ENCODE peak calls at places on chromosome 12, in four cellular contexts. One of them, this sample, is unnamed.

GRCh38 chr12:40099423-40099853 is 6.4 kb downstream of the SLC2A13 start:
- DNase-seq in IMR-90: no peak
- DNase-seq in H1: no peak
- DNase-seq in H9: no peak
- DNase-seq in this sample: no peak

GRCh38 chr12:663293-663871 is at the start of gene NINJ2:
- DNase-seq in H1: no peak
- DNase-seq in H9: no peak
- DNase-seq in IMR-90: no peak
- DNase-seq in this sample: no peak

GRCh38 chr12:52057614-52057939 is 6.3 kb downstream of the NR4A1 start:
- DNase-seq in IMR-90: no peak
- DNase-seq in H1: no peak
- DNase-seq in H9: no peak
- DNase-seq in this sample: no peak

GRCh38 chr12:115972241-115972640 is 305.3 kb downstream of the MED13L start:
- DNase-seq in H9: no peak
- DNase-seq in IMR-90: no peak
- DNase-seq in H1: no peak
- DNase-seq in this sample: no peak

GRCh38 chr12:104478396-104479140 is 21.8 kb downstream of the CHST11 start:
- DNase-seq in IMR-90: no peak
- DNase-seq in H9: no peak
- DNase-seq in H1: no peak
- DNase-seq in this sample: no peak

GRCh38 chr12:104055686-104056388 is 5.8 kb upstream of the GLT8D2 start:
- DNase-seq in IMR-90: peak; percentile 47
- DNase-seq in H1: no peak
- DNase-seq in H9: no peak
- DNase-seq in this sample: peak; percentile 73

GRCh38 chr12:109386079-109386473 is 38.4 kb downstream of the MYO1H start:
- DNase-seq in IMR-90: no peak
- DNase-seq in H1: no peak
- DNase-seq in H9: no peak
- DNase-seq in this sample: no peak

GRCh38 chr12:52636592-52637258 is 15.3 kb downstream of the KRT2 start:
- DNase-seq in H9: no peak
- DNase-seq in H1: peak; percentile 30
- DNase-seq in IMR-90: no peak
- DNase-seq in this sample: peak; percentile 22

GRCh38 chr12:94039914-94040313 is 108.5 kb upstream of the PLXNC1 start:
- DNase-seq in H1: no peak
- DNase-seq in IMR-90: peak; percentile 26
- DNase-seq in H9: no peak
- DNase-seq in this sample: no peak

GRCh38 chr12:90909069-90909676 is 45.8 kb downstream of the CCER1 start:
- DNase-seq in IMR-90: peak; percentile 67
- DNase-seq in H1: peak; percentile 46
- DNase-seq in H9: peak; percentile 37
- DNase-seq in this sample: peak; percentile 61

GRCh38 chr12:102172436-102172835 is 25.2 kb downstream of the PMCH start:
- DNase-seq in H9: no peak
- DNase-seq in IMR-90: peak; percentile 64
- DNase-seq in H1: no peak
- DNase-seq in this sample: no peak

GRCh38 chr12:89884365-89884915 is 175.8 kb upstream of the ATP2B1 start:
- DNase-seq in H1: no peak
- DNase-seq in H9: no peak
- DNase-seq in IMR-90: peak; percentile 11
- DNase-seq in this sample: no peak

GRCh38 chr12:49632986-49633702 is 9.8 kb downstream of the PRPF40B start:
- DNase-seq in H9: no peak
- DNase-seq in IMR-90: no peak
- DNase-seq in H1: no peak
- DNase-seq in this sample: no peak

GRCh38 chr12:100576311-100577036 is 3.0 kb downstream of the GAS2L3 start:
- DNase-seq in IMR-90: peak; percentile 95
- DNase-seq in H9: no peak
- DNase-seq in H1: no peak
- DNase-seq in this sample: no peak

GRCh38 chr12:70400124-70400523 is 34.0 kb downstream of the KCNMB4 start:
- DNase-seq in H9: no peak
- DNase-seq in H1: no peak
- DNase-seq in IMR-90: no peak
- DNase-seq in this sample: no peak

GRCh38 chr12:61301817-61302216 is 958.4 kb upstream of the USP15 start:
- DNase-seq in H9: no peak
- DNase-seq in H1: no peak
- DNase-seq in IMR-90: no peak
- DNase-seq in this sample: no peak

GRCh38 chr12:80778005-80778541 is 61.4 kb downstream of the MYF5 start:
- DNase-seq in H1: no peak
- DNase-seq in IMR-90: peak; percentile 94
- DNase-seq in H9: no peak
- DNase-seq in this sample: no peak

GRCh38 chr12:48958049-48958388 is 732 bp upstream of the ARF3 start:
- DNase-seq in IMR-90: no peak
- DNase-seq in H9: no peak
- DNase-seq in H1: no peak
- DNase-seq in this sample: no peak

GRCh38 chr12:106136263-106136662 is 2.5 kb downstream of the NUAK1 start:
- DNase-seq in IMR-90: peak; percentile 83
- DNase-seq in H9: peak; percentile 89
- DNase-seq in H1: peak; percentile 96
- DNase-seq in this sample: peak; percentile 92

GRCh38 chr12:119183942-119184695 is 5.4 kb downstream of the HSPB8 start:
- DNase-seq in H9: no peak
- DNase-seq in H1: no peak
- DNase-seq in IMR-90: no peak
- DNase-seq in this sample: no peak

GRCh38 chr12:52988933-52989332 is 17.3 kb upstream of the EIF4B start:
- DNase-seq in H9: no peak
- DNase-seq in IMR-90: no peak
- DNase-seq in H1: no peak
- DNase-seq in this sample: no peak

GRCh38 chr12:124520258-124520657 is 47.2 kb downstream of the NCOR2 start:
- DNase-seq in H9: no peak
- DNase-seq in IMR-90: peak; percentile 29
- DNase-seq in H1: no peak
- DNase-seq in this sample: no peak

GRCh38 chr12:6607751-6608591 is 792 bp upstream of the CHD4 start:
- DNase-seq in H9: peak; percentile 70
- DNase-seq in IMR-90: peak; percentile 25
- DNase-seq in H1: no peak
- DNase-seq in this sample: peak; percentile 70

GRCh38 chr12:78818487-78818886 is 46.1 kb upstream of the SYT1 start:
- DNase-seq in H9: peak; percentile 64
- DNase-seq in H1: no peak
- DNase-seq in IMR-90: no peak
- DNase-seq in this sample: peak; percentile 47

GRCh38 chr12:13257356-13257875 is 60.9 kb downstream of the EMP1 start:
- DNase-seq in IMR-90: no peak
- DNase-seq in H1: no peak
- DNase-seq in H9: no peak
- DNase-seq in this sample: no peak

GRCh38 chr12:13258717-13259119 is 62.2 kb downstream of the EMP1 start:
- DNase-seq in H9: no peak
- DNase-seq in H1: no peak
- DNase-seq in IMR-90: no peak
- DNase-seq in this sample: peak; percentile 88

GRCh38 chr12:13256705-13257045 is 60.1 kb downstream of the EMP1 start:
- DNase-seq in H1: no peak
- DNase-seq in IMR-90: no peak
- DNase-seq in H9: no peak
- DNase-seq in this sample: no peak

GRCh38 chr12:13255792-13256704 is 59.5 kb downstream of the EMP1 start:
- DNase-seq in H1: peak; percentile 99
- DNase-seq in IMR-90: peak; percentile 92
- DNase-seq in H9: peak; percentile 99
- DNase-seq in this sample: peak; percentile 98

DNA sequence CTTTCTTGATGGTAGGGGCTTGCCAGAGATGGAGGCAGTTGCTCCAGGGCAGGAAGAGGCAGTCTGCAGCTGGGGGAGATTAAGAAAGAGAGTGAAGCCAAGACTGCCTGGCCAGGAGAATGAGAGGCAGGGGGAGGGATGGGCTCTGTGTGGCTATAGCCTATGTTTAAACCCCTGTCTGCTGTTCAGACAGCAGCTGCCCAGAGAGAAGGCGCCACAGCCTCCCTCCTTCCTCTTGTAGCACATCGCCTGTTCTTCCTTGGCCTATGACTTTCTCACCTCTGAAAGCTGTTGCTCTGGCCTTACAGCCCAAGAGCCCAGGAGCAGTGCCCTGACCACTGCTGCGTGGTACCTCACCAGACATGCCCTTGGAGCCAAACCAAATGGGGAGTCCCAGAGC is 61.7 kb downstream of the EMP1 start:
- DNase-seq in H1: no peak
- DNase-seq in H9: no peak
- DNase-seq in IMR-90: no peak
- DNase-seq in this sample: peak; percentile 89
- H2BK5ac ChIP-seq in H1: peak overlapping the region; percentile 58
- H2BK5ac ChIP-seq in H9: no peak overlapping the region
- H2BK5ac ChIP-seq in IMR-90: no peak overlapping the region
- H2BK5ac ChIP-seq in this sample: peak overlapping the region; percentile 99

GRCh38 chr12:31517994-31518393 is 72.9 kb downstream of the DENND5B start:
- DNase-seq in H1: no peak
- DNase-seq in IMR-90: peak; percentile 60
- DNase-seq in H9: no peak
- DNase-seq in this sample: peak; percentile 45

GRCh38 chr12:31518680-31519227 is 72.2 kb downstream of the DENND5B start:
- DNase-seq in IMR-90: peak; percentile 100
- DNase-seq in H1: no peak
- DNase-seq in H9: peak; percentile 63
- DNase-seq in this sample: peak; percentile 95

GRCh38 chr12:31519525-31519924 is 71.4 kb downstream of the DENND5B start:
- DNase-seq in H1: no peak
- DNase-seq in H9: no peak
- DNase-seq in IMR-90: no peak
- DNase-seq in this sample: no peak

GRCh38 chr12:31516702-31517101 is 74.2 kb downstream of the DENND5B start:
- DNase-seq in H9: no peak
- DNase-seq in IMR-90: no peak
- DNase-seq in H1: no peak
- DNase-seq in this sample: no peak

DNA sequence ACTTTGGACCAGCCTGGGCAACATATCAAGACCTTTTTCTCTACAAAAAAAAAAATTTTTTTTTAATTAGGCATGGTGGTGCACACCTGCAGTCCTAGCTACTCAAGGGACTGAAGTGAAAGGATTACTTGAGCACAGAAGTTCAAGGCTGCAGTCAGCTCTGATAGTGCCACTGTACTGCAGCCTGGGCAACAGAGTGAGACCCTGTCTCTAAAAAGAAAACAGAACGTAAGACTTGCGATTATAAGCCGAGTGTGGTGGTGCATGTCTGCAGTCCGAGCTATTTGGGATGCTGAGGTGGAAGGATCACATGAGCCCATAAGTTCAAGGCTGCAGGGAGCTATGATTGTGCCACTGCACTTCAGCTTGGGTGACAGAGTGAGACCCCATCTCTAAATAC is 76.0 kb downstream of the DENND5B start:
- DNase-seq in IMR-90: no peak
- DNase-seq in H9: no peak
- DNase-seq in H1: no peak
- DNase-seq in this sample: no peak
- H3K56ac ChIP-seq in IMR-90: no peak overlapping the region
- H3K56ac ChIP-seq in H9: no peak overlapping the region
- H3K56ac ChIP-seq in H1: no peak overlapping the region
- H3K56ac ChIP-seq in this sample: no peak overlapping the region

GRCh38 chr12:65824314-65824563 is at the start of gene HMGA2:
- DNase-seq in H1: peak; percentile 75
- DNase-seq in H9: no peak
- DNase-seq in IMR-90: peak; percentile 84
- DNase-seq in this sample: no peak

GRCh38 chr12:65827827-65828231 is 3.5 kb downstream of the HMGA2 start:
- DNase-seq in H1: no peak
- DNase-seq in H9: no peak
- DNase-seq in IMR-90: no peak
- DNase-seq in this sample: peak; percentile 86

GRCh38 chr12:65825323-65825572 is 965 bp downstream of the HMGA2 start:
- DNase-seq in H9: no peak
- DNase-seq in IMR-90: no peak
- DNase-seq in H1: no peak
- DNase-seq in this sample: no peak

GRCh38 chr12:65826513-65827171 is 2.4 kb downstream of the HMGA2 start:
- DNase-seq in H9: no peak
- DNase-seq in H1: no peak
- DNase-seq in IMR-90: peak; percentile 67
- DNase-seq in this sample: peak; percentile 47

GRCh38 chr12:65825573-65826512 is 1.6 kb downstream of the HMGA2 start:
- DNase-seq in H1: peak; percentile 74
- DNase-seq in IMR-90: peak; percentile 41
- DNase-seq in H9: peak; percentile 58
- DNase-seq in this sample: peak; percentile 73
- H2BK5ac ChIP-seq in H1: no peak overlapping the region
- H2BK5ac ChIP-seq in IMR-90: peak overlapping the region; percentile 99
- H2BK5ac ChIP-seq in H9: no peak overlapping the region
- H2BK5ac ChIP-seq in this sample: peak overlapping the region; percentile 83

GRCh38 chr12:114678028-114678427 is 5.9 kb downstream of the TBX3 start:
- DNase-seq in IMR-90: no peak
- DNase-seq in H9: no peak
- DNase-seq in H1: no peak
- DNase-seq in this sample: no peak
- H3K56ac ChIP-seq in IMR-90: peak overlapping the region; percentile 97
- H3K56ac ChIP-seq in H9: no peak overlapping the region
- H3K56ac ChIP-seq in H1: no peak overlapping the region
- H3K56ac ChIP-seq in this sample: no peak overlapping the region

DNA sequence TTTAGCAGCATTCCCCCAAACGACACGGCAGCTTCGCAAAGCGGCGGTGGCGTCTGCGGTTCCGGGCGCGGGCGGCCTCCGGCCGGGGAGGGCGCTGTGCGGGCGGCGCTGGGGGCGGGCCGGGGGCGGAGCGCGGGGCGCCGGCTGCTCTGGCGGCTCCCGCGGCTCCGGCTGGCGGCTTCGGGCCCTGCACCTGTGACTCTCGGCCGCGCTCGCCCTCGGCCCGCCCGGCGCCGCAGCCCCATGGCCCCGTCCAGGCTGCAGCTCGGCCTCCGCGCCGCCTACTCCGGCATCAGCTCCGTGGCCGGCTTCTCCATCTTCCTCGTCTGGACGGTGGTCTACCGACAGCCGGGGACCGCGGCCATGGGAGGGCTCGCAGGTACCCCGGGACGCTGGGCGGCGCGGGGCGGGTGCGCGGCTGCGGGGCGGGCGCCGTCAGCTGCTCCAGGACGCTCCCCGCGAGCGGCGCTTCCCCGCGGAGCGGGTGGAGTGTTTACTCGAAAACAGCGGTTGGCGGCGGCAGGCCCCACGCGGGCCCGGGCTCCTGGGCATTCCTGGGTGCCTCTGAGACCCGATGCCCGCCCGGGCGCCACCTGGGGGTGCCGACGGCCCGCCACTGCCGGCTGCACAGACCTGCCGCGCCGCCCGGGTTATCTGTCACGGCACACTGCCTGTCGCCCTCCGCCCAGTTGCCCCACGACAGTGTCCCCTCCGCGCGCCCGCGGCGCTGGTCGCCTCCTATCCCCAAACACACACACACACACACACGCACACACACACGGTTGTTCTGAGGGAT is at the start of gene SLC48A1:
- DNase-seq in IMR-90: peak; percentile 46
- DNase-seq in H9: peak; percentile 79
- DNase-seq in H1: peak; percentile 85
- DNase-seq in this sample: peak; percentile 78
- H2BK5ac ChIP-seq in IMR-90: no peak within 1 kb of the TSS
- H2BK5ac ChIP-seq in H9: no peak within 1 kb of the TSS
- H2BK5ac ChIP-seq in H1: no peak within 1 kb of the TSS
- H2BK5ac ChIP-seq in this sample: no peak within 1 kb of the TSS

GRCh38 chr12:68499616-68500015 is 111.1 kb upstream of the RAP1B start:
- DNase-seq in H1: no peak
- DNase-seq in H9: no peak
- DNase-seq in IMR-90: no peak
- DNase-seq in this sample: no peak
- H3K56ac ChIP-seq in H1: no peak overlapping the region
- H3K56ac ChIP-seq in H9: no peak overlapping the region
- H3K56ac ChIP-seq in IMR-90: no peak overlapping the region
- H3K56ac ChIP-seq in this sample: no peak overlapping the region